ENCODE peak calls at places on chromosomes 7 and 10, in ten cellular contexts. C is fibroblast of lung, I is suprapubic skin, W is brain microvascular endothelial cell, B is ovary, M is WERI-Rb-1, N is AG04450, O is cardiac fibroblast, J is fibroblast of villous mesenchyme, A is colonic mucosa. T is an unnamed sample.

GRCh38 chr7:25894002-25894901 is 257.7 kb upstream of the NFE2L3 start:
- DNase-seq in C (no peak), I (no peak), W (no peak), B (no peak), M (peak), N (no peak), O (no peak), J (no peak), A (peak), T (no peak)

GRCh38 chr10:15411035-15411434 is 39.9 kb upstream of the FAM171A1 start:
- DNase-seq in C (no peak), I (no peak), W (no peak), B (no peak), M (no peak), N (no peak), O (no peak), J (no peak), A (no peak), T (no peak)

GRCh38 chr7:91492773-91493172 is 228.5 kb downstream of the FZD1 start:
- DNase-seq in C (no peak), I (no peak), W (no peak), B (no peak), M (no peak), N (no peak), O (no peak), J (no peak), A (no peak), T (no peak)

GRCh38 chr10:101570764-101571572 is 17.1 kb downstream of the POLL start:
- DNase-seq in C (no peak), I (peak), W (no peak), B (no peak), M (no peak), N (no peak), O (no peak), J (no peak), A (no peak), T (no peak)

GRCh38 chr10:58137813-58138212 is 129.9 kb downstream of the IPMK start:
- DNase-seq in C (no peak), I (no peak), W (no peak), B (no peak), M (no peak), N (no peak), O (no peak), J (no peak), A (no peak), T (no peak)

GRCh38 chr10:125125951-125126735 is 34.2 kb downstream of the CTBP2 start:
- DNase-seq in C (no peak), I (no peak), W (no peak), B (no peak), M (no peak), N (no peak), O (no peak), J (no peak), A (no peak), T (no peak)

GRCh38 chr7:90599038-90599437 is 2.9 kb downstream of the CDK14 start:
- DNase-seq in C (no peak), I (no peak), W (peak), B (no peak), M (no peak), N (no peak), O (no peak), J (peak), A (no peak), T (no peak)

GRCh38 chr10:100508691-100509150 is 10.9 kb downstream of the SEC31B start:
- DNase-seq in C (peak), I (no peak), W (peak), B (no peak), M (peak), N (peak), O (peak), J (peak), A (no peak), T (no peak)

GRCh38 chr7:130440527-130441365 is at the start of gene CEP41:
- DNase-seq in C (peak), I (peak), W (peak), B (peak), M (peak), N (peak), O (peak), J (peak), A (peak), T (peak)

GRCh38 chr7:18119985-18120384 is 92.3 kb upstream of the PRPS1L1 start:
- DNase-seq in C (peak), I (no peak), W (peak), B (no peak), M (peak), N (no peak), O (peak), J (peak), A (no peak), T (no peak)

GRCh38 chr7:107056728-107057473 is 12.4 kb downstream of the PRKAR2B start:
- DNase-seq in C (no peak), I (no peak), W (no peak), B (no peak), M (no peak), N (no peak), O (no peak), J (no peak), A (no peak), T (no peak)

GRCh38 chr10:28984431-28984830 is 304.4 kb upstream of the LYZL1 start:
- DNase-seq in C (peak), I (peak), W (peak), B (peak), M (no peak), N (peak), O (peak), J (peak), A (peak), T (peak)

GRCh38 chr7:151071032-151071866 is 9.4 kb downstream of the FASTK start:
- DNase-seq in C (no peak), I (no peak), W (no peak), B (no peak), M (no peak), N (no peak), O (no peak), J (no peak), A (no peak), T (no peak)

GRCh38 chr7:151853896-151854807 is 22.8 kb downstream of the PRKAG2 start:
- DNase-seq in C (no peak), I (peak), W (no peak), B (no peak), M (no peak), N (no peak), O (no peak), J (no peak), A (no peak), T (no peak)

GRCh38 chr10:63977329-63977923 is 456.2 kb downstream of the REEP3 start:
- DNase-seq in C (peak), I (no peak), W (peak), B (no peak), M (peak), N (no peak), O (peak), J (peak), A (peak), T (no peak)

GRCh38 chr10:124545346-124545745 is 83.7 kb downstream of the LHPP start:
- DNase-seq in C (no peak), I (no peak), W (no peak), B (no peak), M (no peak), N (no peak), O (no peak), J (no peak), A (peak), T (no peak)

GRCh38 chr10:45404087-45404769 is 30.2 kb downstream of the ALOX5 start:
- DNase-seq in C (no peak), I (no peak), W (no peak), B (no peak), M (no peak), N (no peak), O (no peak), J (no peak), A (no peak), T (no peak)

GRCh38 chr7:51162724-51163329 is 153.8 kb downstream of the COBL start:
- DNase-seq in C (peak), I (peak), W (peak), B (peak), M (peak), N (peak), O (peak), J (peak), A (peak), T (peak)

GRCh38 chr10:102669206-102670064 is 25.2 kb downstream of the TRIM8 start:
- DNase-seq in C (peak), I (no peak), W (no peak), B (no peak), M (no peak), N (no peak), O (no peak), J (peak), A (no peak), T (no peak)

GRCh38 chr10:18542832-18543231 is 108.6 kb downstream of the NSUN6 start:
- DNase-seq in C (peak), I (no peak), W (peak), B (no peak), M (no peak), N (peak), O (peak), J (no peak), A (no peak), T (peak)

GRCh38 chr10:31268616-31269303 is 50.3 kb upstream of the ZEB1 start:
- DNase-seq in C (no peak), I (no peak), W (no peak), B (peak), M (no peak), N (no peak), O (no peak), J (no peak), A (no peak), T (no peak)

DNA sequence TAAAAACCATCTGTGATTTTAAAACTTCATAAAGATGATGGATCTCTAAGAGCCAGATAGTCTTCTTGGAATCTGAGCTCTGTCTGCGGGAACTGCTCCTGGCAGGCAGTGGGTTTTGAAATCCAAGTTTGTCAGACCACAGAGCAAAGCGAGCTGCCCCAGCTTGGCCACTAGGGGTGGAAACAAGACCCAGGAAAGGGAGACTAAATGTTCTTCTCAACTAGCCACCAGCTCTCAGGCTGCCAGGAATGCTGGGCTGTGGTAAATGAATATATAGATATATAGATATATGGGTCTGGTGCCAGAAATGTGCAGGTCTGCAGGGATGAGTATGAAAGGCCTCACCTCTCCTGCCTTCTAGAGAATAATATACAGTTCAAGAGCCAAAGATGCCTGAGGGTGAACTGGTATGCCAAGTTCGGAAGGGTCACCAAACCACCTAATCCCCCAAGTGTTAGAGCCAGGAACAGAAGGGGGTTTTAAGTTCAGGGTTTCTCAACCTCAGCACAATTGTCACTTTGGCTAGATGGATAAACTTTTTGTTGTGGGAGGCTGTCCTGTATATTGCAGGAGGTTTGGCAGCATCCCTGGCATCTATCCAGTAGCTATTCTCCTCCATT is 208.7 kb downstream of the KCNMA1 start:
- DNase-seq in C (peak), I (no peak), W (peak), B (peak), M (peak), N (peak), O (peak), J (peak), A (peak), T (peak)
- TF ChIP-seq CTCF in C (peak), I (no peak), W (peak), B (no peak), M (peak), N (peak), O (peak), J (peak), A (peak), T (peak)

GRCh38 chr7:35482231-35482630 is 212.7 kb downstream of the HERPUD2 start:
- DNase-seq in C (no peak), I (no peak), W (no peak), B (no peak), M (no peak), N (no peak), O (no peak), J (no peak), A (no peak), T (no peak)

GRCh38 chr7:35474100-35474499 is 220.2 kb upstream of the TBX20 start:
- DNase-seq in C (no peak), I (no peak), W (no peak), B (no peak), M (no peak), N (no peak), O (no peak), J (no peak), A (no peak), T (no peak)

GRCh38 chr7:35483568-35483967 is 211.4 kb downstream of the HERPUD2 start:
- DNase-seq in C (no peak), I (no peak), W (no peak), B (no peak), M (no peak), N (no peak), O (no peak), J (no peak), A (no peak), T (no peak)

GRCh38 chr7:35477609-35478008 is 217.3 kb downstream of the HERPUD2 start:
- DNase-seq in C (no peak), I (no peak), W (no peak), B (no peak), M (no peak), N (no peak), O (no peak), J (no peak), A (no peak), T (no peak)
- TF ChIP-seq CTCF in C (no peak), I (no peak), W (no peak), B (no peak), M (no peak), N (no peak), O (no peak), J (no peak), A (no peak), T (no peak)

GRCh38 chr10:22655312-22655973 is 58.9 kb downstream of the PIP4K2A start:
- DNase-seq in C (peak), I (no peak), W (peak), B (no peak), M (no peak), N (peak), O (peak), J (peak), A (no peak), T (peak)
- TF ChIP-seq CTCF in C (no peak), I (no peak), W (peak), B (no peak), M (no peak), N (peak), O (peak), J (peak), A (no peak), T (no peak)

GRCh38 chr10:84076540-84077195 is 62.6 kb upstream of the GHITM start:
- DNase-seq in C (no peak), I (no peak), W (peak), B (no peak), M (peak), N (peak), O (peak), J (peak), A (no peak), T (no peak)
- TF ChIP-seq CTCF in C (peak), I (no peak), W (peak), B (no peak), M (peak), N (peak), O (peak), J (peak), A (no peak), T (peak)

GRCh38 chr7:94276797-94277196 is 117.9 kb upstream of the COL1A2 start:
- DNase-seq in C (peak), I (no peak), W (no peak), B (no peak), M (peak), N (no peak), O (peak), J (no peak), A (no peak), T (no peak)
- TF ChIP-seq CTCF in C (peak), I (no peak), W (peak), B (peak), M (peak), N (peak), O (peak), J (peak), A (no peak), T (peak)

GRCh38 chr7:23454880-23455526 is 15.3 kb downstream of the IGF2BP3 start:
- DNase-seq in C (no peak), I (no peak), W (no peak), B (no peak), M (peak), N (no peak), O (no peak), J (no peak), A (no peak), T (no peak)

GRCh38 chr7:23445326-23445725 is 25.0 kb downstream of the IGF2BP3 start:
- DNase-seq in C (no peak), I (no peak), W (no peak), B (no peak), M (no peak), N (no peak), O (no peak), J (no peak), A (no peak), T (no peak)

GRCh38 chr7:23449941-23450340 is 20.4 kb downstream of the IGF2BP3 start:
- DNase-seq in C (no peak), I (no peak), W (no peak), B (no peak), M (no peak), N (no peak), O (no peak), J (no peak), A (no peak), T (no peak)

GRCh38 chr7:23456093-23456492 is 14.2 kb downstream of the IGF2BP3 start:
- DNase-seq in C (no peak), I (no peak), W (no peak), B (no peak), M (no peak), N (no peak), O (no peak), J (no peak), A (no peak), T (no peak)

DNA sequence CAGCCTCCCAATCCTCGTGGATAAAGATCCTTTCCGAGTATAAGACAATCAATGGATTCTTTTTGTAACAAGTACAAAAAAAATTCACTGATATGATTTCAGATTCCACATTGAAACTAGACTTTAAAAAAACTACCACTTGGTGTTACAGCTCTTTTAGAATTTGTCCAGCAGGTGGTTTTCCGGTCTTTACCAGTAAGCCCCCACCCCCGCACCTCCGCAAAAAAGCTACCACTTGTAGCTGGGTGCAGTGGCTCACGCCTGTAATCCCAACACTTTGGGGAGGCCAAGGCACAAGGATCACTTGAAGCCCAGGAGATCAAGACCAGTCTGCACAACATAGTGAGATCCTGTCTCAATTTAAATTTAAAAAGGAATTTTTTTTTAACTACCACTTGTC is 19.8 kb downstream of the IGF2BP3 start:
- DNase-seq in C (no peak), I (no peak), W (no peak), B (no peak), M (no peak), N (no peak), O (no peak), J (no peak), A (no peak), T (no peak)
- TF ChIP-seq CTCF in C (no peak), I (no peak), W (no peak), B (no peak), M (no peak), N (no peak), O (no peak), J (no peak), A (no peak), T (no peak)

GRCh38 chr7:27172823-27173411 is 1.2 kb downstream of the HOXA10 start:
- DNase-seq in C (no peak), I (peak), W (no peak), B (peak), M (peak), N (no peak), O (no peak), J (peak), A (peak), T (no peak)

GRCh38 chr7:27175005-27175625 is 995 bp upstream of the HOXA10 start:
- DNase-seq in C (no peak), I (peak), W (no peak), B (peak), M (peak), N (no peak), O (no peak), J (peak), A (peak), T (no peak)

GRCh38 chr7:27172388-27172774 is 1.7 kb downstream of the HOXA10 start:
- DNase-seq in C (no peak), I (peak), W (no peak), B (peak), M (no peak), N (no peak), O (no peak), J (peak), A (no peak), T (no peak)

GRCh38 chr7:27174077-27175004 is at the start of gene HOXA10:
- DNase-seq in C (no peak), I (peak), W (no peak), B (peak), M (peak), N (no peak), O (no peak), J (peak), A (peak), T (no peak)

DNA sequence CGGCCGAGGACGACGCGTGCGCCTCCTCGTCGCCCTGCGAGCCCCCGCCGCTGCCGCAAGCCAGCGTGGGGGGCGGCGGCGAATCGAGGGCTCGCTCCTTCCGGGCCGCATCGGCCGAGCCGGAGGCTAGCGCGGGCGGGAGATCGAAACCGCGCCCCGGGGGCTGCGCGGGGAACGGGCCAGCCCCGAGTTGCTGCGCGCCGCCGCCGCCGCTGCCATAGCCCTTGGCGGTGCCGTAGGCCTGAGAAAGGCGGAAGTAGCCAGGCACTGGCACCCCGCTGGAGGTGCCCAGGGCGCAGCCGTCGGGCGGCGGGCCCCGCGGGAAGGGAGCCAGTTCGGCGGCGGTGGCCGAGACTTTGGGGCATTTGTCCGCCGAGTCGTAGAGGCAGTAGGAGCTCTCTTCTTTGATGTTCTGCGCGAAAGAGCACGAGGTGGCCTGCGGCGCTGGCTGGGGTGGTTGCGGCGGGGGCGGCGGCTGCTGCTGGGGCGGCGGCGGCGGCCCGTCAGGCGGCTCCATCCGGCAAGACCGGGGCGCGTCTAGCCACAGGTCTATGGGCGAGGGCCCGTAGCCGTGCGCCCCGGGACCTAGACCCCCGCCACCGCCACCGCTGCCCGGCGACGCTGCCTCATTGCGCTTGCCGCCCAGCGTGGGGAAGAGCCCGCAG is 576 bp downstream of the HOXA10 start:
- DNase-seq in C (no peak), I (peak), W (no peak), B (peak), M (peak), N (no peak), O (no peak), J (peak), A (no peak), T (no peak)
- TF ChIP-seq CTCF in C (no peak), I (no peak), W (no peak), B (no peak), M (no peak), N (no peak), O (no peak), J (no peak), A (no peak), T (no peak)